ENCODE peak calls at places on chromosome 1, in eight cellular contexts. One of them, this sample, is unnamed.

GRCh38 chr1:151693057-151693651 is 23.4 kb downstream of the CELF3 start:
- DNase-seq in EL: peak
- DNase-seq in ovary: no peak
- DNase-seq in AG04450: no peak
- DNase-seq in effector CD4-positive, alpha-beta T cell: no peak
- DNase-seq in NCI-H1105 treated with DMSO at 0.1 percent for 48 hours: peak
- DNase-seq in GM12865: peak
- DNase-seq in amniotic stem cell: no peak
- DNase-seq in this sample: no peak

GRCh38 chr1:234478152-234478480 is 863 bp downstream of the TARBP1 start:
- DNase-seq in effector CD4-positive, alpha-beta T cell: peak
- DNase-seq in GM12865: peak
- DNase-seq in AG04450: no peak
- DNase-seq in amniotic stem cell: no peak
- DNase-seq in ovary: no peak
- DNase-seq in NCI-H1105 treated with DMSO at 0.1 percent for 48 hours: peak
- DNase-seq in EL: no peak
- DNase-seq in this sample: no peak

GRCh38 chr1:153430166-153430553 is 13.8 kb downstream of the S100A7A start:
- DNase-seq in ovary: no peak
- DNase-seq in effector CD4-positive, alpha-beta T cell: no peak
- DNase-seq in AG04450: no peak
- DNase-seq in amniotic stem cell: no peak
- DNase-seq in GM12865: no peak
- DNase-seq in EL: no peak
- DNase-seq in NCI-H1105 treated with DMSO at 0.1 percent for 48 hours: no peak
- DNase-seq in this sample: no peak

GRCh38 chr1:185857447-185857846 is 123.3 kb downstream of the HMCN1 start:
- DNase-seq in amniotic stem cell: no peak
- DNase-seq in GM12865: no peak
- DNase-seq in effector CD4-positive, alpha-beta T cell: no peak
- DNase-seq in AG04450: no peak
- DNase-seq in EL: peak
- DNase-seq in NCI-H1105 treated with DMSO at 0.1 percent for 48 hours: no peak
- DNase-seq in ovary: no peak
- DNase-seq in this sample: no peak

GRCh38 chr1:67605209-67605780 is 79.7 kb upstream of the GADD45A start:
- DNase-seq in effector CD4-positive, alpha-beta T cell: no peak
- DNase-seq in EL: no peak
- DNase-seq in ovary: no peak
- DNase-seq in GM12865: no peak
- DNase-seq in NCI-H1105 treated with DMSO at 0.1 percent for 48 hours: no peak
- DNase-seq in amniotic stem cell: no peak
- DNase-seq in AG04450: no peak
- DNase-seq in this sample: no peak

GRCh38 chr1:200410566-200410878 is 686 bp upstream of the ZNF281 start:
- DNase-seq in EL: no peak
- DNase-seq in ovary: no peak
- DNase-seq in effector CD4-positive, alpha-beta T cell: no peak
- DNase-seq in AG04450: no peak
- DNase-seq in amniotic stem cell: no peak
- DNase-seq in NCI-H1105 treated with DMSO at 0.1 percent for 48 hours: peak
- DNase-seq in GM12865: peak
- DNase-seq in this sample: no peak

GRCh38 chr1:92992066-92992465 is 30.8 kb upstream of the DIPK1A start:
- DNase-seq in GM12865: no peak
- DNase-seq in NCI-H1105 treated with DMSO at 0.1 percent for 48 hours: no peak
- DNase-seq in AG04450: no peak
- DNase-seq in amniotic stem cell: no peak
- DNase-seq in effector CD4-positive, alpha-beta T cell: no peak
- DNase-seq in ovary: no peak
- DNase-seq in EL: no peak
- DNase-seq in this sample: no peak

GRCh38 chr1:10428956-10429355 is 1.3 kb upstream of the CENPS start:
- DNase-seq in amniotic stem cell: no peak
- DNase-seq in effector CD4-positive, alpha-beta T cell: no peak
- DNase-seq in GM12865: no peak
- DNase-seq in ovary: no peak
- DNase-seq in AG04450: no peak
- DNase-seq in EL: no peak
- DNase-seq in NCI-H1105 treated with DMSO at 0.1 percent for 48 hours: no peak
- DNase-seq in this sample: no peak

GRCh38 chr1:244353572-244354091 is 98.1 kb downstream of the ADSS2 start:
- DNase-seq in NCI-H1105 treated with DMSO at 0.1 percent for 48 hours: no peak
- DNase-seq in AG04450: peak
- DNase-seq in effector CD4-positive, alpha-beta T cell: no peak
- DNase-seq in EL: peak
- DNase-seq in GM12865: peak
- DNase-seq in ovary: no peak
- DNase-seq in amniotic stem cell: peak
- DNase-seq in this sample: peak